ENCODE peak calls at places on chromosomes 11 and 22, in four cellular contexts. Y, U, H and D are unnamed samples. For H3K27me3, the result is how much of the 10 kb centered on the place peaks cover.

GRCh38 chr11:70271635-70271953 is 1.1 kb downstream of the PPFIA1 start:
- DNase-seq in H (no peak), U (no peak), Y (no peak), D (no peak)

GRCh38 chr11:33320814-33321330 is 63.7 kb downstream of the HIPK3 start:
- DNase-seq in U (peak), H (peak), Y (no peak), D (no peak)

GRCh38 chr11:62553839-62554361 is 7.3 kb upstream of the AHNAK start:
- DNase-seq in U (peak), H (peak), Y (no peak), D (peak)

GRCh38 chr11:19079643-19080440 is 19.3 kb upstream of the MRGPRX2 start:
- DNase-seq in U (peak), H (no peak), Y (no peak), D (peak)

GRCh38 chr22:19109198-19110063 is 12.8 kb downstream of the DGCR2 start:
- DNase-seq in H (peak), Y (peak), U (peak), D (peak)

GRCh38 chr22:39087881-39088687 is 9.0 kb upstream of the APOBEC3H start:
- DNase-seq in Y (no peak), U (no peak), H (no peak), D (no peak)

GRCh38 chr11:16925495-16926065 is 88.6 kb downstream of the PLEKHA7 start:
- DNase-seq in H (peak), U (peak), Y (no peak), D (peak)

GRCh38 chr11:77082838-77083552 is 16.2 kb downstream of the CAPN5 start:
- DNase-seq in H (peak), Y (no peak), U (no peak), D (no peak)

GRCh38 chr22:18091916-18092526 is 14.2 kb downstream of the PEX26 start:
- DNase-seq in Y (peak), H (peak), U (peak), D (no peak)

GRCh38 chr11:76624515-76625379 is 45.8 kb downstream of the LRRC32 start:
- DNase-seq in Y (no peak), H (no peak), U (no peak), D (no peak)

GRCh38 chr11:27720277-27720830 is 20.1 kb upstream of the BDNF start:
- DNase-seq in H (no peak), Y (no peak), U (no peak), D (peak)

GRCh38 chr11:43548921-43549320 is 131.6 kb upstream of the HSD17B12 start:
- DNase-seq in H (no peak), Y (no peak), U (no peak), D (no peak)

GRCh38 chr22:44398791-44399190 is 86.0 kb upstream of the SHISAL1 start:
- DNase-seq in Y (no peak), U (no peak), H (no peak), D (no peak)

GRCh38 chr11:120527111-120527748 is 15.7 kb downstream of the GRIK4 start:
- DNase-seq in H (no peak), U (peak), Y (no peak), D (peak)

GRCh38 chr11:69076129-69076791 is 27.5 kb downstream of the TPCN2 start:
- DNase-seq in U (peak), H (no peak), Y (no peak), D (no peak)

GRCh38 chr22:46374663-46375474 is 39.4 kb downstream of the TRMU start:
- DNase-seq in U (no peak), Y (no peak), H (peak), D (no peak)

GRCh38 chr11:72792437-72793021 is 1.3 kb downstream of the STARD10 start:
- DNase-seq in U (no peak), H (no peak), Y (no peak), D (no peak)

GRCh38 chr22:43381693-43382092 is 30.1 kb upstream of the MPPED1 start:
- DNase-seq in Y (no peak), U (no peak), H (peak), D (no peak)

GRCh38 chr11:116384876-116385275 is 387.9 kb downstream of the BUD13 start:
- DNase-seq in H (no peak), U (no peak), Y (no peak), D (no peak)

GRCh38 chr11:80082386-80082785 is 641.6 kb upstream of the TENM4 start:
- DNase-seq in Y (no peak), H (no peak), U (no peak), D (no peak)

GRCh38 chr22:37283393-37283937 is 1.2 kb downstream of the CYTH4 start:
- DNase-seq in H (peak), Y (no peak), U (no peak), D (no peak)
- H3K27me3 ChIP-seq in H (under half), Y (under half), U (under half), D (under half)

GRCh38 chr22:22165936-22166710 is 78.5 kb upstream of the VPREB1 start:
- DNase-seq in Y (no peak), U (no peak), H (no peak), D (no peak)
- H3K27me3 ChIP-seq in Y (under half), U (under half), H (under half), D (half or more)

DNA sequence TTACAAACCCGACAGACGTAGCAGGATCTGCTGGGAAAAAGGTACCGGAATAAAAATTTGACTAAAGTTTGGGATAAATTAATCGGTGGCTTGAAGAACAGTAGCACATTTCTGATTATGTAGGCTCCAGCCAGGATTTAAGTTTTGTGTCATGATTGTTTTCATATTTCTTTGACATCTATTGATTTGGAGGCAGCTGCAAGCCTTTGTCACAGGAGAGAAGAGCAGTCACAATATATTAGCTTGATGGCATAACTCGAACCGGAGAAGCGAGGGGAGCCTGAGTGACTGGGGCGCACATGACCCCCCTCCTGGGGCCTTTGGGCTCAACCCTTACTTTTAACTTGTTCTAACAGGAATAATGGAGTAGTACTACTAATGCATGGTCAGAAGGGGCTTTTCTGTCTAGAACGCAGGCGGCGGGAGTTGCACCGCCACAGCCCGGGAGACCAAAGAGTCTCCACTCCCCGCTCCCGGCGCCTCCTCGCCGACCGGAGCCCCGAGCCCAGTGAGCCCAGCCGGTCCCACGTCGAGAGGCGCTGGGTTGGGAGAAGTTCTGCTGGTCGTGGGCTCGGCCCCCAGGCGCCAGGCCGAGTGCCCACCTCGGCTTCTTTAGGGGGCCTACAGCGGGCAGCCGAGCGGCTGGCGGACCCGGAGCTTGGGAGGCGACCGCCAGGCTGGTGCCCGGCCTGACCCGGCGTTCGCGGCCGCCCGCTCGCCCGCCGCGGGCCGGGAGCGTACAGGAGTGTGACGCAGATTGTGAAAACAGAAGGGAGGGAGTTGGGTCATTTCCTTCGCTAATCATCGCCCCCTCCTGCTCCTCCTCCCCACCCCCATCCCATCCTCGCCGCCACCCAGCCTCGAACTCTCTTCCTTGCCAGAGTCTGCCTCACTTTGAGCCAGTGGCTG is 15.7 kb upstream of the PAX6 start:
- DNase-seq in U (no peak), H (no peak), Y (no peak), D (no peak)
- H3K27me3 ChIP-seq in U (half or more), H (under half), Y (half or more), D (half or more)

DNA sequence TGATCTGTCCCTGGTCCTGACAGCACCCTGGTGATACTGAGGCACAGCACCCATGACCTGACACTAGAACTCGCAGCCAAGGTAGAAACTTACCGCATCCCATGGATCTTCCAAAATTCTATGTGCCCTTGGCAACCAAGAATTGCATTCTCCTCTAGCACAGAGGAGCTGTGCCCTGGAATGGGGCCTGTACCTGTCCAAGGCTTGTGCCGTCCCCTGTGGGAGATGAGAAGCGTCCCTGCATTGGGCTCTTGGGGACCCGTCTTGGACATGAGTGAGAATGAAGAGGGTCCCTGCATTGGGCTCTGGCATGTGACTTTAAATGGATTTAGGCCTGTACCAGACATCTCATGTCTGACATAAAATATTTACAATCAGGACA is 67.1 kb downstream of the GGTLC2 start:
- DNase-seq in U (no peak), H (no peak), Y (no peak), D (no peak)
- H3K27me3 ChIP-seq in U (under half), H (under half), Y (under half), D (under half)

GRCh38 chr11:103946793-103947565 is 89.5 kb upstream of the DDI1 start:
- DNase-seq in H (no peak), U (no peak), Y (no peak), D (peak)

GRCh38 chr11:103948331-103948730 is 88.1 kb upstream of the DDI1 start:
- DNase-seq in H (no peak), Y (no peak), U (peak), D (no peak)

GRCh38 chr11:103944251-103944944 is 92.0 kb upstream of the DDI1 start:
- DNase-seq in U (no peak), H (peak), Y (no peak), D (no peak)

GRCh38 chr11:103949781-103950180 is 86.7 kb upstream of the DDI1 start:
- DNase-seq in H (no peak), U (no peak), Y (no peak), D (no peak)

GRCh38 chr11:103947566-103947919 is 88.9 kb upstream of the DDI1 start:
- DNase-seq in Y (no peak), U (peak), H (no peak), D (peak)
- H3K27me3 ChIP-seq in Y (under half), U (under half), H (under half), D (under half)

GRCh38 chr11:48062649-48063048 is 82.3 kb downstream of the PTPRJ start:
- DNase-seq in U (no peak), H (no peak), Y (no peak), D (no peak)
- H3K27me3 ChIP-seq in U (under half), H (under half), Y (under half), D (under half)

DNA sequence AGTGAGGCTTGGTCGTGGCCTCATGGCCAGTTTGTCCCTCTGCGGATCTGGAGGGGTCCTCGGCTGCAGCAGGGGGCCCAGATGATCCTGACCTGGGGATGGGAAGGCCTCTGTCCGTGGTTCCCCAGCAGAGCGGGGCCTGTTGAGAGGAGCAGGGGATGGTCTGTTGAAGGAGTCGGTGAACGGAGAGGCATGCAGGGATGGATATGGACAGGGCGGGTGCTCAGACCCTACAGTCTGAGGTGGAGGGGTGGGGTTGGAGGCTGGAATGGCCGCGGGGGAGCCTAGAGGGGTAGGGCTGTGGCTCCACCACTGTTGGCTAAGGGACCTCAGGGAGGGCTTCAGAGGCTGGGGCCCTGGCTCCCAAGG is 33.8 kb downstream of the RTN4R start:
- DNase-seq in U (no peak), Y (no peak), H (no peak), D (no peak)
- H3K27me3 ChIP-seq in U (under half), Y (under half), H (under half), D (under half)

GRCh38 chr11:117620131-117620530 is 176.9 kb downstream of the DSCAML1 start:
- DNase-seq in U (no peak), H (no peak), Y (no peak), D (no peak)

GRCh38 chr11:117618273-117618672 is 178.7 kb downstream of the DSCAML1 start:
- DNase-seq in U (no peak), H (no peak), Y (no peak), D (no peak)

GRCh38 chr11:117618956-117619355 is 178.1 kb downstream of the DSCAML1 start:
- DNase-seq in H (peak), U (no peak), Y (no peak), D (no peak)

GRCh38 chr11:117621226-117621625 is 175.8 kb downstream of the DSCAML1 start:
- DNase-seq in H (peak), U (no peak), Y (no peak), D (no peak)

DNA sequence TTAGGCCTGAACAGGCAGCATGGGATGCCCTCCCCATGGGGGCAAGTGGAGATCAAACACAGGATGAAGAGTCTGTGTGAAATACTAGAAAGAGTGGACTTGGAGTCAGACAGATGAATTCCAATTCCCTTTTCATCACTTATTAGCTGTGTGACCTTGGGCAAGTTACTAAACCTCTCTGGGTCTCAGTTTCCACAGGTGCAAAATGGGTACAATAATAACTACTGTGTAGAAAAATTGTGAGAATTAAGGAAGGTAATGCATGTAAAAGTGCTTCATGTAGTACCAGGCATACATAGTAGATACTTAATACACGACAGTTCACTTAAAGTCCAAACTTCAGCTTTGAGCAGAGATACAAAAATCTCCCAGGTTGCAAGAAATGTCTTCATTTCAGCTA is 176.4 kb downstream of the DSCAML1 start:
- DNase-seq in U (no peak), H (no peak), Y (no peak), D (no peak)
- H3K27me3 ChIP-seq in U (under half), H (under half), Y (under half), D (under half)

GRCh38 chr11:66686801-66687750 is 9.4 kb upstream of the RBM4B start:
- DNase-seq in Y (no peak), H (no peak), U (no peak), D (no peak)

GRCh38 chr11:66685276-66686099 is 7.8 kb upstream of the RBM4B start:
- DNase-seq in Y (no peak), H (no peak), U (no peak), D (no peak)

GRCh38 chr11:66683877-66684276 is 6.2 kb upstream of the RBM4B start:
- DNase-seq in H (no peak), U (no peak), Y (no peak), D (no peak)

GRCh38 chr11:66686100-66686785 is 8.6 kb upstream of the RBM4B start:
- DNase-seq in U (no peak), H (no peak), Y (no peak), D (peak)

DNA sequence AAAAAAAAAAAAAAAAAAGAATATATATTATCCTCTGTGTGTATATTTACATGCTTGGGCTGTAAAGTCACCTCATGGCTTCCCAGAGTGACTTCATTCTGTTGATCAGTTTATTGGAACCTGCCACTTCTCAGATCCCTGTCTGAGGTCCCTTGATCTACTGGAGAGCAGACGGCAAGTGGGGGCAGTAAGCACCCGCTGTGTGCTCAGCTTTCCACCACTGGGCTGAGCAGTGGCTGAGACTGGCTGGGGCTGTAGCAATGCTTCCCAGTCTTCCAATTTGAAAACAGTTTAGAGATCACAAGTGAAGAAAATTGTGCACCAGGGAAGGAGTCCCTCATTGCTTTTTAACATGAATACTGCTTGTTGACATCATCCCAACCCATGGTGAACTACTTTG is 6.9 kb upstream of the RBM4B start:
- DNase-seq in U (no peak), H (no peak), Y (no peak), D (no peak)
- H3K27me3 ChIP-seq in U (under half), H (under half), Y (under half), D (under half)

DNA sequence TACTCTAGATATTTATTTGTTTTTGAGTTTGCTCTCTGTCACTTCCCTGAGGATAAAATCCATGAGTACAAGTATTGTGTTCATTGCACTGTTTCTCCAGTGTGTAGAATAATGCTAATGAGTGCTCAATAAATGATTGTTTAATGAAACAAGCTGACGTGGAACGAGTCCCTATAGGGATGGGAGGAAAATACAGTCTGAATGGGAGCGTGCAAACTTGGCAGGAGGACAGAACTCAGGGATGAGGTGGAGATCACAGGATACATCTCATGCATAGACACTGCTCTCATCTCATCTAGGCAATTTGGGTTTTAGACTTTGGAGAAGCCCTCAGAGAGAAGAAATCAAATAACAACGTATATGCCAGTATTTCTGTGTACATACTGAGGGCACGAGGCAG is 58.4 kb upstream of the ZC3H12C start:
- DNase-seq in H (no peak), U (no peak), Y (no peak), D (no peak)
- H3K27me3 ChIP-seq in H (under half), U (under half), Y (under half), D (under half)